ENCODE peak calls at places on chromosomes 12 and 14, in six cellular contexts. One of them, this sample, is unnamed.

GRCh38 chr12:87155616-87156015 is 873.6 kb downstream of the C12orf50 start:
- DNase-seq in EL: no peak
- DNase-seq in nephron progenitor cell: no peak
- DNase-seq in activated CD4-positive, alpha-beta T cell treated with anti-CD3 and anti-CD28 coated beads for 1 hour: no peak
- DNase-seq in Calu3: no peak
- DNase-seq in AG10803: peak; percentile 73
- DNase-seq in this sample: no peak

GRCh38 chr12:82329508-82329907 is 28.7 kb downstream of the CCDC59 start:
- DNase-seq in activated CD4-positive, alpha-beta T cell treated with anti-CD3 and anti-CD28 coated beads for 1 hour: no peak
- DNase-seq in EL: no peak
- DNase-seq in Calu3: no peak
- DNase-seq in nephron progenitor cell: no peak
- DNase-seq in AG10803: no peak
- DNase-seq in this sample: no peak

GRCh38 chr14:80223696-80224465 is 12.6 kb upstream of the DIO2 start:
- DNase-seq in Calu3: no peak
- DNase-seq in nephron progenitor cell: no peak
- DNase-seq in activated CD4-positive, alpha-beta T cell treated with anti-CD3 and anti-CD28 coated beads for 1 hour: no peak
- DNase-seq in AG10803: peak; percentile 12
- DNase-seq in EL: no peak
- DNase-seq in this sample: no peak

GRCh38 chr12:50182461-50182860 is 15.3 kb upstream of the CERS5 start:
- DNase-seq in activated CD4-positive, alpha-beta T cell treated with anti-CD3 and anti-CD28 coated beads for 1 hour: no peak
- DNase-seq in AG10803: no peak
- DNase-seq in EL: no peak
- DNase-seq in Calu3: no peak
- DNase-seq in nephron progenitor cell: no peak
- DNase-seq in this sample: no peak

GRCh38 chr12:56103066-56103711 is 1.2 kb upstream of the PA2G4 start:
- DNase-seq in nephron progenitor cell: no peak
- DNase-seq in AG10803: no peak
- DNase-seq in EL: no peak
- DNase-seq in activated CD4-positive, alpha-beta T cell treated with anti-CD3 and anti-CD28 coated beads for 1 hour: no peak
- DNase-seq in Calu3: no peak
- DNase-seq in this sample: no peak

GRCh38 chr12:47071241-47071852 is 8.1 kb upstream of the PCED1B start:
- DNase-seq in nephron progenitor cell: no peak
- DNase-seq in EL: peak; percentile 11
- DNase-seq in AG10803: no peak
- DNase-seq in activated CD4-positive, alpha-beta T cell treated with anti-CD3 and anti-CD28 coated beads for 1 hour: no peak
- DNase-seq in Calu3: no peak
- DNase-seq in this sample: no peak

GRCh38 chr14:99452968-99453367 is 27.7 kb downstream of the SETD3 start:
- DNase-seq in Calu3: no peak
- DNase-seq in nephron progenitor cell: no peak
- DNase-seq in AG10803: no peak
- DNase-seq in activated CD4-positive, alpha-beta T cell treated with anti-CD3 and anti-CD28 coated beads for 1 hour: no peak
- DNase-seq in EL: no peak
- DNase-seq in this sample: no peak

GRCh38 chr12:71799105-71799504 is 40.5 kb upstream of the TBC1D15 start:
- DNase-seq in nephron progenitor cell: no peak
- DNase-seq in AG10803: peak; percentile 39
- DNase-seq in EL: peak; percentile 59
- DNase-seq in activated CD4-positive, alpha-beta T cell treated with anti-CD3 and anti-CD28 coated beads for 1 hour: no peak
- DNase-seq in Calu3: no peak
- DNase-seq in this sample: no peak

GRCh38 chr12:77686760-77687159 is 143.9 kb upstream of the NAV3 start:
- DNase-seq in EL: peak; percentile 6
- DNase-seq in activated CD4-positive, alpha-beta T cell treated with anti-CD3 and anti-CD28 coated beads for 1 hour: no peak
- DNase-seq in Calu3: no peak
- DNase-seq in AG10803: peak; percentile 21
- DNase-seq in nephron progenitor cell: no peak
- DNase-seq in this sample: no peak

GRCh38 chr14:31880935-31881334 is 196.2 kb upstream of the ARHGAP5 start:
- DNase-seq in AG10803: peak; percentile 94
- DNase-seq in EL: peak; percentile 95
- DNase-seq in nephron progenitor cell: no peak
- DNase-seq in Calu3: peak; percentile 14
- DNase-seq in activated CD4-positive, alpha-beta T cell treated with anti-CD3 and anti-CD28 coated beads for 1 hour: no peak
- DNase-seq in this sample: no peak

GRCh38 chr12:109331546-109331945 is 16.2 kb upstream of the MYO1H start:
- DNase-seq in activated CD4-positive, alpha-beta T cell treated with anti-CD3 and anti-CD28 coated beads for 1 hour: no peak
- DNase-seq in EL: no peak
- DNase-seq in nephron progenitor cell: no peak
- DNase-seq in AG10803: no peak
- DNase-seq in Calu3: no peak
- DNase-seq in this sample: no peak

GRCh38 chr12:71719647-71720370 is 33.9 kb downstream of the TMEM19 start:
- DNase-seq in Calu3: no peak
- DNase-seq in activated CD4-positive, alpha-beta T cell treated with anti-CD3 and anti-CD28 coated beads for 1 hour: no peak
- DNase-seq in AG10803: no peak
- DNase-seq in nephron progenitor cell: no peak
- DNase-seq in EL: no peak
- DNase-seq in this sample: no peak

GRCh38 chr12:63064080-63064479 is 86.9 kb downstream of the AVPR1A start:
- DNase-seq in EL: peak; percentile 73
- DNase-seq in Calu3: no peak
- DNase-seq in nephron progenitor cell: no peak
- DNase-seq in activated CD4-positive, alpha-beta T cell treated with anti-CD3 and anti-CD28 coated beads for 1 hour: no peak
- DNase-seq in AG10803: peak; percentile 65
- DNase-seq in this sample: no peak

GRCh38 chr12:46521145-46521544 is 148.6 kb upstream of the SLC38A2 start:
- DNase-seq in nephron progenitor cell: no peak
- DNase-seq in AG10803: no peak
- DNase-seq in EL: no peak
- DNase-seq in activated CD4-positive, alpha-beta T cell treated with anti-CD3 and anti-CD28 coated beads for 1 hour: no peak
- DNase-seq in Calu3: no peak
- DNase-seq in this sample: no peak

GRCh38 chr12:99154264-99154982 is 493.1 kb upstream of the GARIN6 start:
- DNase-seq in EL: no peak
- DNase-seq in Calu3: no peak
- DNase-seq in nephron progenitor cell: peak; percentile 8
- DNase-seq in AG10803: no peak
- DNase-seq in activated CD4-positive, alpha-beta T cell treated with anti-CD3 and anti-CD28 coated beads for 1 hour: no peak
- DNase-seq in this sample: no peak

GRCh38 chr14:22557846-22558220 is 31.2 kb downstream of the DAD1 start:
- DNase-seq in activated CD4-positive, alpha-beta T cell treated with anti-CD3 and anti-CD28 coated beads for 1 hour: no peak
- DNase-seq in AG10803: no peak
- DNase-seq in nephron progenitor cell: no peak
- DNase-seq in Calu3: no peak
- DNase-seq in EL: no peak
- DNase-seq in this sample: no peak

GRCh38 chr12:115419145-115419646 is 735.2 kb upstream of the TBX3 start:
- DNase-seq in activated CD4-positive, alpha-beta T cell treated with anti-CD3 and anti-CD28 coated beads for 1 hour: no peak
- DNase-seq in AG10803: no peak
- DNase-seq in Calu3: no peak
- DNase-seq in EL: no peak
- DNase-seq in nephron progenitor cell: no peak
- DNase-seq in this sample: no peak